ENCODE peak calls at places on chromosomes 11 and 22, in eight cellular contexts. Q is adrenal gland; H is GM19239; N is glutamatergic neuron; X is NCI-H1930; Y is frontal cortex; R is CD4-positive, alpha-beta memory T cell; T is hippocampal formation. Z is an unnamed sample.

GRCh38 chr11:68040121-68040956 is 1.5 kb downstream of the TCIRG1 start:
- DNase-seq in Q (no peak), R (peak), X (no peak), H (peak), Y (peak), N (peak), T (no peak), Z (peak)

GRCh38 chr11:45530776-45531175 is 134.6 kb downstream of the CHST1 start:
- DNase-seq in Y (no peak), X (no peak), T (no peak), Q (no peak), N (no peak), H (no peak), R (no peak), Z (no peak)

GRCh38 chr11:75311858-75312288 is 39.6 kb downstream of the ARRB1 start:
- DNase-seq in X (no peak), H (no peak), Q (peak), Y (peak), N (peak), T (peak), R (no peak), Z (no peak)

GRCh38 chr22:41052661-41053490 is 39.5 kb upstream of the EP300 start:
- DNase-seq in Y (no peak), Q (no peak), H (no peak), R (no peak), X (no peak), N (no peak), T (no peak), Z (no peak)

GRCh38 chr11:44564653-44565007 is 833 bp upstream of the CD82 start:
- DNase-seq in X (no peak), R (no peak), H (no peak), T (peak), N (no peak), Y (no peak), Q (no peak), Z (no peak)

GRCh38 chr11:115848614-115849013 is 344.4 kb upstream of the CADM1 start:
- DNase-seq in Y (no peak), Q (no peak), N (no peak), H (no peak), X (no peak), R (no peak), T (no peak), Z (no peak)

GRCh38 chr11:116331381-116331780 is 441.4 kb downstream of the BUD13 start:
- DNase-seq in T (no peak), R (no peak), Y (no peak), Q (no peak), N (no peak), H (no peak), X (no peak), Z (no peak)

GRCh38 chr11:12864316-12865156 is 144.6 kb upstream of the RASSF10 start:
- DNase-seq in R (no peak), N (no peak), Y (no peak), Q (no peak), T (no peak), H (no peak), X (peak), Z (no peak)

GRCh38 chr11:63920126-63920869 is 3.3 kb upstream of the RCOR2 start:
- DNase-seq in Q (peak), Y (peak), N (peak), T (peak), X (no peak), R (no peak), H (no peak), Z (no peak)

GRCh38 chr11:44823006-44823405 is 96.2 kb downstream of the TSPAN18 start:
- DNase-seq in Q (no peak), T (no peak), N (no peak), R (no peak), Y (no peak), H (no peak), X (no peak), Z (no peak)

GRCh38 chr11:133711545-133711944 is 133.8 kb downstream of the SPATA19 start:
- DNase-seq in H (no peak), X (no peak), N (no peak), Q (no peak), T (no peak), R (no peak), Y (no peak), Z (no peak)

GRCh38 chr11:72591785-72592490 is 82.3 kb downstream of the PDE2A start:
- DNase-seq in H (no peak), Y (no peak), R (peak), X (no peak), Q (no peak), N (no peak), T (no peak), Z (peak)

GRCh38 chr11:79062814-79063762 is 377.7 kb downstream of the TENM4 start:
- DNase-seq in Q (peak), N (peak), R (no peak), Y (no peak), H (no peak), X (peak), T (no peak), Z (no peak)

GRCh38 chr22:37675930-37676571 is 615 bp downstream of the LGALS1 start:
- DNase-seq in R (no peak), T (peak), X (no peak), Q (peak), Y (no peak), N (no peak), H (no peak), Z (no peak)

GRCh38 chr11:63274776-63275175 is 31.4 kb upstream of the SLC22A25 start:
- DNase-seq in T (no peak), N (no peak), Y (no peak), H (no peak), Q (no peak), X (no peak), R (no peak), Z (no peak)

GRCh38 chr11:57429946-57430345 is 3.0 kb upstream of the SLC43A3 start:
- DNase-seq in N (no peak), T (no peak), X (no peak), Y (no peak), R (no peak), H (no peak), Q (no peak), Z (no peak)

GRCh38 chr22:39450258-39450955 is 6.4 kb upstream of the MGAT3 start:
- DNase-seq in T (no peak), N (no peak), Y (no peak), Q (no peak), X (no peak), R (no peak), H (no peak), Z (no peak)